ENCODE peak calls at places on chromosomes 11 and 22, in five cellular contexts. P, B, F, O and G are unnamed samples.
A peak's percentile ranks its signal among the peaks of the same experiment; 100 is the strongest.

GRCh38 chr11:65036931-65037330 is 4.1 kb upstream of the SAC3D1 start:
- DNase-seq in P (peak; percentile 72), B (no peak), F (no peak), O (no peak), G (no peak)

GRCh38 chr22:49767355-49768062 is 60.2 kb downstream of the BRD1 start:
- DNase-seq in P (peak; percentile 35), B (peak; percentile 54), F (no peak), O (peak; percentile 18), G (no peak)

GRCh38 chr22:27879923-27880322 is 39.1 kb downstream of the PITPNB start:
- DNase-seq in P (no peak), B (no peak), F (no peak), O (no peak), G (no peak)

GRCh38 chr11:131867457-131868257 is 497.2 kb downstream of the NTM start:
- DNase-seq in P (peak; percentile 73), B (no peak), F (peak; percentile 84), O (no peak), G (peak; percentile 45)

GRCh38 chr11:121767433-121767832 is 314.7 kb upstream of the SORL1-AS1 start:
- DNase-seq in P (no peak), B (no peak), F (no peak), O (no peak), G (no peak)

GRCh38 chr11:116579857-116580727 is 192.7 kb downstream of the BUD13 start:
- DNase-seq in P (no peak), B (no peak), F (no peak), O (no peak), G (no peak)

GRCh38 chr22:31945971-31946680 is 1.8 kb downstream of the YWHAH start:
- DNase-seq in P (no peak), B (no peak), F (no peak), O (no peak), G (no peak)

GRCh38 chr11:128624269-128625170 is 37.2 kb upstream of the ETS1 start:
- DNase-seq in P (peak; percentile 46), B (peak; percentile 77), F (no peak), O (peak; percentile 41), G (no peak)

GRCh38 chr22:43497956-43498855 is 86.4 kb downstream of the MPPED1 start:
- DNase-seq in P (no peak), B (no peak), F (no peak), O (no peak), G (no peak)

GRCh38 chr11:58024601-58025091 is 965 bp downstream of the OR9Q1 start:
- DNase-seq in P (peak; percentile 90), B (no peak), F (peak; percentile 51), O (no peak), G (no peak)

GRCh38 chr22:49340406-49340805 is 487.3 kb downstream of the BRD1 start:
- DNase-seq in P (no peak), B (no peak), F (no peak), O (no peak), G (no peak)

GRCh38 chr11:13287026-13287425 is 9.4 kb downstream of the BMAL1 start:
- DNase-seq in P (no peak), B (no peak), F (no peak), O (no peak), G (no peak)

GRCh38 chr11:96056581-96056980 is 132.7 kb upstream of the MTMR2 start:
- DNase-seq in P (no peak), B (no peak), F (no peak), O (no peak), G (no peak)

GRCh38 chr11:2737226-2737590 is 37.4 kb upstream of the KCNQ1OT1 start:
- DNase-seq in P (no peak), B (no peak), F (no peak), O (no peak), G (no peak)

GRCh38 chr11:68509105-68509504 is 48.6 kb downstream of the PPP6R3 start:
- DNase-seq in P (no peak), B (no peak), F (no peak), O (no peak), G (no peak)

GRCh38 chr22:26756675-26757293 is 99.4 kb downstream of the MIAT start:
- DNase-seq in P (peak; percentile 69), B (peak; percentile 20), F (peak; percentile 60), O (no peak), G (peak; percentile 26)

GRCh38 chr11:76577921-76578654 is 92.5 kb downstream of the LRRC32 start:
- DNase-seq in P (peak; percentile 36), B (no peak), F (no peak), O (no peak), G (no peak)
- H3K27ac ChIP-seq in P (peak overlapping the region; percentile 87), B (no peak overlapping the region), F (peak overlapping the region; percentile 77), O (no peak overlapping the region), G (no peak overlapping the region)

DNA sequence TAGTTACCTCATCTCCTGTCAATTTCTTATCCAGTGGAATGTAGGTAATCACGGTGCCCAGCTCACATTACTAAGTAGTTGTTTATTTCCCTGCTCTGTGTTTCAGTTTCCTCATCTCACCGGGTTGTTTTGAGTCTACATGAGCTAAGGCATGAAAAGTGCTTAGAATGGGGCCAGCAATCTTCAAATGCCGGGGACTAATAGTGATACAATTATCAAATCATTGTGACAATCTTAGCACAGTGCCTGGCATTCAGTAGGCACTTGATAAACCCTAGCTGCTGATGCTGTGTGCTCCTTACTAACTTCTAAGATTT is 53.3 kb upstream of the CD5 start:
- DNase-seq in P (no peak), B (no peak), F (no peak), O (no peak), G (no peak)
- H3K27ac ChIP-seq in P (no peak overlapping the region), B (no peak overlapping the region), F (no peak overlapping the region), O (peak overlapping the region; percentile 33), G (no peak overlapping the region)

GRCh38 chr11:85647078-85647477 is 689 bp upstream of the TMEM126A start:
- DNase-seq in P (no peak), B (no peak), F (no peak), O (no peak), G (no peak)
- H3K27ac ChIP-seq in P (peak overlapping the region; percentile 77), B (peak overlapping the region; percentile 72), F (peak overlapping the region; percentile 88), O (peak overlapping the region; percentile 72), G (peak overlapping the region; percentile 54)

GRCh38 chr11:112374486-112375140 is 114.0 kb upstream of the PLET1 start:
- DNase-seq in P (no peak), B (no peak), F (no peak), O (no peak), G (no peak)
- H3K27ac ChIP-seq in P (no peak overlapping the region), B (no peak overlapping the region), F (no peak overlapping the region), O (no peak overlapping the region), G (no peak overlapping the region)

GRCh38 chr11:119909077-119909476 is 180.1 kb upstream of the NECTIN1 start:
- DNase-seq in P (no peak), B (no peak), F (no peak), O (no peak), G (no peak)

GRCh38 chr11:119909495-119909894 is 180.5 kb upstream of the NECTIN1 start:
- DNase-seq in P (no peak), B (no peak), F (no peak), O (no peak), G (no peak)

GRCh38 chr11:119912214-119912613 is 183.2 kb upstream of the NECTIN1 start:
- DNase-seq in P (no peak), B (no peak), F (no peak), O (no peak), G (no peak)

GRCh38 chr11:119910056-119910455 is 181.1 kb upstream of the NECTIN1 start:
- DNase-seq in P (no peak), B (no peak), F (no peak), O (no peak), G (no peak)

GRCh38 chr11:119910650-119911049 is 181.7 kb upstream of the NECTIN1 start:
- DNase-seq in P (no peak), B (no peak), F (no peak), O (no peak), G (no peak)
- H3K27ac ChIP-seq in P (no peak overlapping the region), B (no peak overlapping the region), F (no peak overlapping the region), O (no peak overlapping the region), G (peak overlapping the region; percentile 87)